ENCODE peak calls at places on chromosomes 13 and 19, in five cellular contexts. M is stomach, G is HL-60, J is testis, Q is OCI-LY7. Z is an unnamed sample.

GRCh38 chr19:10915511-10916091 is 12.8 kb downstream of the YIPF2 start:
- DNase-seq in M (peak), G (no peak), J (no peak), Q (no peak), Z (no peak)

GRCh38 chr13:28568286-28568685 is 73.4 kb upstream of the FLT1 start:
- DNase-seq in M (peak), G (peak), J (peak), Q (no peak), Z (no peak)

GRCh38 chr19:18746393-18747167 is 44.5 kb downstream of the COMP start:
- DNase-seq in M (no peak), G (no peak), J (no peak), Q (no peak), Z (no peak)

GRCh38 chr13:76210262-76210661 is 574.1 kb downstream of the LMO7 start:
- DNase-seq in M (no peak), G (no peak), J (no peak), Q (no peak), Z (no peak)

GRCh38 chr13:99322297-99323103 is 15.3 kb upstream of the GPR183 start:
- DNase-seq in M (no peak), G (no peak), J (no peak), Q (no peak), Z (peak)

GRCh38 chr13:99677388-99677951 is 176.2 kb downstream of the TM9SF2 start:
- DNase-seq in M (no peak), G (no peak), J (no peak), Q (no peak), Z (no peak)

GRCh38 chr19:4641132-4641531 is 1.8 kb downstream of the TNFAIP8L1 start:
- DNase-seq in M (no peak), G (no peak), J (no peak), Q (no peak), Z (no peak)

GRCh38 chr13:33612641-33613638 is 205.0 kb upstream of the RFC3 start:
- DNase-seq in M (no peak), G (no peak), J (no peak), Q (no peak), Z (peak)

GRCh38 chr19:19319725-19320361 is 466 bp downstream of the SUGP1 start:
- DNase-seq in M (no peak), G (peak), J (no peak), Q (peak), Z (no peak)

GRCh38 chr19:12952488-12953455 is 4.3 kb downstream of the GADD45GIP1 start:
- DNase-seq in M (no peak), G (no peak), J (no peak), Q (no peak), Z (no peak)

GRCh38 chr13:97301382-97302095 is 79.4 kb downstream of the MBNL2 start:
- DNase-seq in M (no peak), G (no peak), J (no peak), Q (no peak), Z (no peak)

GRCh38 chr13:76980075-76980718 is 11.7 kb upstream of the CLN5 start:
- DNase-seq in M (peak), G (peak), J (peak), Q (peak), Z (peak)

GRCh38 chr19:12544401-12544876 is 6.8 kb downstream of the ZNF564 start:
- DNase-seq in M (no peak), G (no peak), J (no peak), Q (no peak), Z (no peak)

GRCh38 chr13:101596803-101597202 is 144.3 kb downstream of the ITGBL1 start:
- DNase-seq in M (no peak), G (no peak), J (no peak), Q (no peak), Z (no peak)

GRCh38 chr13:35460061-35460460 is 16.4 kb downstream of the MAB21L1 start:
- DNase-seq in M (no peak), G (no peak), J (no peak), Q (no peak), Z (no peak)

GRCh38 chr13:42752731-42753130 is 28.7 kb upstream of the FAM216B start:
- DNase-seq in M (no peak), G (no peak), J (no peak), Q (no peak), Z (no peak)

GRCh38 chr13:36130542-36131214 is 504 bp downstream of the DCLK1 start:
- DNase-seq in M (no peak), G (no peak), J (peak), Q (no peak), Z (no peak)

GRCh38 chr13:47258384-47258783 is 361.5 kb upstream of the HTR2A start:
- DNase-seq in M (no peak), G (no peak), J (no peak), Q (no peak), Z (no peak)

GRCh38 chr19:58252102-58252685 is 23.5 kb downstream of the ZNF544 start:
- DNase-seq in M (no peak), G (no peak), J (no peak), Q (peak), Z (no peak)

GRCh38 chr13:111610077-111610476 is 289.6 kb downstream of the TEX29 start:
- DNase-seq in M (no peak), G (no peak), J (no peak), Q (no peak), Z (no peak)

GRCh38 chr13:76148374-76148773 is 512.2 kb downstream of the LMO7 start:
- DNase-seq in M (no peak), G (no peak), J (no peak), Q (no peak), Z (no peak)

GRCh38 chr19:41753936-41754529 is 1.3 kb upstream of the CEACAM6 start:
- DNase-seq in M (peak), G (peak), J (peak), Q (peak), Z (peak)

GRCh38 chr13:48446454-48446853 is 33.5 kb upstream of the LPAR6 start:
- DNase-seq in M (no peak), G (no peak), J (no peak), Q (no peak), Z (no peak)

GRCh38 chr13:24267283-24267682 is 42.1 kb upstream of the C1QTNF9 start:
- DNase-seq in M (no peak), G (no peak), J (peak), Q (no peak), Z (peak)

GRCh38 chr13:21901772-21902708 is 231.2 kb downstream of the FGF9 start:
- DNase-seq in M (no peak), G (no peak), J (peak), Q (no peak), Z (no peak)

GRCh38 chr13:77028202-77028601 is 1.2 kb upstream of the FBXL3 start:
- DNase-seq in M (no peak), G (no peak), J (peak), Q (no peak), Z (no peak)

GRCh38 chr13:96994030-96994848 is at the start of gene OXGR1:
- DNase-seq in M (no peak), G (no peak), J (no peak), Q (no peak), Z (peak)

GRCh38 chr19:44757735-44758505 is 9.4 kb downstream of the BCL3 start:
- DNase-seq in M (peak), G (no peak), J (peak), Q (no peak), Z (no peak)
- TF ChIP-seq CTCF in M (no peak), G (no peak), J (no peak), Q (no peak), Z (no peak)

DNA sequence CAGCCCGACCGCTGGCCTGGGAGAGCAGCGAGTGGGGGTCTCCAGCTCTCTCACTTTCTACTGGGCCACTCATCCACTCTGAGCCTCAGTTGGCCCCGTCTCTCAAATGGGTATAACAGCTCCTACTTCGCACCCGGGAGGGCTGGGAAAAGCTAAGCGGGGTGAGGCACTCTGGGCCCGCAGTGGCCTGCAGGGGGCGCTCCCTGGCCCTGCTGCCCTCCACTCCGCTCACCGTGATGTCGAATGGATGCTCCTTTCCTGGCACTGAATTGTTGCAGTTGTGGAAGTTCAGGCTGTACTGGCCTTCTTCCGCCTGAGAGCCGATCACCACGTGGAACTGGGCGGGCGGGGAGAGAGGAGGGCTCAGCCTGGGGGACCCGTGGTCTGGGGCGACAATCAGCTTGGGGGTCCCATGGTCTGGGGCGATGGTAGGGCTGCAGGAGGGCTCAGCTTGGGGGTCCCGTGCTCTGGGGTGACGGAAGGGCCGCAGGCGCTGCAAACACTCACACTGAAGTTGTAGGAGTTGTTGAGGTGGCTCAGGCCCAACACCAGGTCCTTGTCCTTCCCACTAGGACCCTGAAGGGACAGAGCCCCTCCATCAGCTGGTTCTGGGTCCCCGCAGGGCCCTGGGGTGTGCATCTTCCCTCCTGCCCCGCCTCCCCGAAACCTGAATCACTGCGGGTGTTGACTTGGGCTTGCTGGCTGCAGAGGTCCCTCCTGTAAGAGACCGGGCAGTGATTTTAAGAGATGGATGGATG is 3.9 kb downstream of the GPR108 start:
- DNase-seq in M (no peak), G (no peak), J (no peak), Q (peak), Z (no peak)
- TF ChIP-seq CTCF in M (no peak), G (no peak), J (no peak), Q (peak), Z (peak)

GRCh38 chr19:30361107-30361447 is 11.1 kb upstream of the ZNF536 start:
- DNase-seq in M (no peak), G (no peak), J (no peak), Q (no peak), Z (no peak)
- TF ChIP-seq CTCF in M (no peak), G (no peak), J (no peak), Q (no peak), Z (no peak)

DNA sequence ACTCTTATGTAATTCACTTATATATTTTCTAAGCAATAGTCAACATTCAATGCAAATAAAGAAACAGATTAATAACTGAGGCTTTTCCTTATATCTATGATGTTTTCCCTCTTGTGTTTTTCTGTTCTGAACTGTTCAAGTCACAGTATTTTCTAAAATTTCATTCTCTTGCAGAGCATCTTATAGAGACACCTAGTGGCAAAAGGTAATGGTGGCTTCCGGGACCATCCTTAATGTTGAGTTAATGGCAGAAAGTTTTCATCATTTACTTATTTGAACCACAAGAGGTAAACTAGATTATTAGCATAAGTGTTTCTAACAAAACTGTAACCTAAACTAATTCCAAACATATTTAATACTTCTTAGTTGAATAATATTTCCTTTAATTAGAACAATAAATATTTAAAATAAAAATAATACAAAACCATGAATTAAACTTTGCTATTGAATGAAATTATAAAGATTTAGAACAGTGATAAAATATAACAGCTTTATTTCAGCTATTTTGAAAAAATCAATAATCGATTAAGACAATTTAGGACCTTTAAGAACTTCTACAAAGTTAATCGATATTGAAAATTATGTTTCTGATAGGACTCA is 1.7 kb upstream of the SLITRK5 start:
- DNase-seq in M (no peak), G (peak), J (no peak), Q (peak), Z (peak)
- TF ChIP-seq CTCF in M (no peak), G (peak), J (peak), Q (peak), Z (peak)

Z was measured in GM13976.